ENCODE peak calls at places on chromosomes 2 and 18, in six cellular contexts. One of them, this sample, is unnamed. For H3K9me3, the result is how much of the 10 kb centered on the place peaks cover.

GRCh38 chr2:57881998-57882884 is 164.4 kb upstream of the VRK2 start:
- DNase-seq in CD8-positive, alpha-beta T cell: no peak
- DNase-seq in esophagus muscularis mucosa: no peak
- DNase-seq in uterus: no peak
- DNase-seq in effector memory CD4-positive, alpha-beta T cell: no peak
- DNase-seq in stomach: no peak
- DNase-seq in this sample: no peak

GRCh38 chr2:147082850-147083522 is 761.8 kb upstream of the ACVR2A start:
- DNase-seq in esophagus muscularis mucosa: no peak
- DNase-seq in CD8-positive, alpha-beta T cell: no peak
- DNase-seq in effector memory CD4-positive, alpha-beta T cell: peak
- DNase-seq in uterus: peak
- DNase-seq in stomach: peak
- DNase-seq in this sample: peak

GRCh38 chr2:219178377-219179175 is 501 bp downstream of the RETREG2 start:
- DNase-seq in esophagus muscularis mucosa: peak
- DNase-seq in stomach: peak
- DNase-seq in uterus: peak
- DNase-seq in effector memory CD4-positive, alpha-beta T cell: peak
- DNase-seq in CD8-positive, alpha-beta T cell: no peak
- DNase-seq in this sample: peak

GRCh38 chr2:186748354-186748753 is 54.5 kb downstream of the FAM171B start:
- DNase-seq in stomach: no peak
- DNase-seq in effector memory CD4-positive, alpha-beta T cell: no peak
- DNase-seq in esophagus muscularis mucosa: no peak
- DNase-seq in uterus: no peak
- DNase-seq in CD8-positive, alpha-beta T cell: no peak
- DNase-seq in this sample: no peak

GRCh38 chr2:85541753-85542457 is 2.9 kb downstream of the MAT2A start:
- DNase-seq in CD8-positive, alpha-beta T cell: no peak
- DNase-seq in esophagus muscularis mucosa: no peak
- DNase-seq in uterus: no peak
- DNase-seq in stomach: peak
- DNase-seq in effector memory CD4-positive, alpha-beta T cell: no peak
- DNase-seq in this sample: no peak

GRCh38 chr2:156087875-156088274 is 244.6 kb downstream of the NR4A2 start:
- DNase-seq in esophagus muscularis mucosa: no peak
- DNase-seq in effector memory CD4-positive, alpha-beta T cell: no peak
- DNase-seq in stomach: no peak
- DNase-seq in uterus: no peak
- DNase-seq in CD8-positive, alpha-beta T cell: no peak
- DNase-seq in this sample: no peak

GRCh38 chr2:77521931-77522470 is at the start of gene LRRTM4:
- DNase-seq in CD8-positive, alpha-beta T cell: no peak
- DNase-seq in stomach: no peak
- DNase-seq in effector memory CD4-positive, alpha-beta T cell: no peak
- DNase-seq in uterus: no peak
- DNase-seq in esophagus muscularis mucosa: no peak
- DNase-seq in this sample: no peak

GRCh38 chr2:234488913-234489451 is 7.9 kb downstream of the ARL4C start:
- DNase-seq in stomach: no peak
- DNase-seq in CD8-positive, alpha-beta T cell: peak
- DNase-seq in effector memory CD4-positive, alpha-beta T cell: peak
- DNase-seq in esophagus muscularis mucosa: no peak
- DNase-seq in uterus: no peak
- DNase-seq in this sample: peak

GRCh38 chr2:158995677-158996049 is 27.2 kb downstream of the TANC1 start:
- DNase-seq in esophagus muscularis mucosa: no peak
- DNase-seq in CD8-positive, alpha-beta T cell: no peak
- DNase-seq in stomach: no peak
- DNase-seq in effector memory CD4-positive, alpha-beta T cell: no peak
- DNase-seq in uterus: no peak
- DNase-seq in this sample: no peak

GRCh38 chr2:85744055-85744454 is 9.7 kb upstream of the ATOH8 start:
- DNase-seq in effector memory CD4-positive, alpha-beta T cell: no peak
- DNase-seq in stomach: no peak
- DNase-seq in uterus: no peak
- DNase-seq in CD8-positive, alpha-beta T cell: no peak
- DNase-seq in esophagus muscularis mucosa: no peak
- DNase-seq in this sample: no peak

GRCh38 chr2:88177556-88177955 is 7.4 kb downstream of the THNSL2 start:
- DNase-seq in stomach: no peak
- DNase-seq in CD8-positive, alpha-beta T cell: no peak
- DNase-seq in effector memory CD4-positive, alpha-beta T cell: no peak
- DNase-seq in esophagus muscularis mucosa: no peak
- DNase-seq in uterus: no peak
- DNase-seq in this sample: no peak

GRCh38 chr2:178448968-178449661 is 1.9 kb downstream of the PRKRA start:
- DNase-seq in uterus: no peak
- DNase-seq in stomach: no peak
- DNase-seq in effector memory CD4-positive, alpha-beta T cell: no peak
- DNase-seq in CD8-positive, alpha-beta T cell: no peak
- DNase-seq in esophagus muscularis mucosa: no peak
- DNase-seq in this sample: no peak

GRCh38 chr18:55237665-55238064 is 278.4 kb upstream of the CCDC68 start:
- DNase-seq in effector memory CD4-positive, alpha-beta T cell: no peak
- DNase-seq in CD8-positive, alpha-beta T cell: no peak
- DNase-seq in uterus: no peak
- DNase-seq in stomach: no peak
- DNase-seq in esophagus muscularis mucosa: no peak
- DNase-seq in this sample: no peak

GRCh38 chr2:100416939-100417744 is at the start of gene CHST10:
- DNase-seq in stomach: peak
- DNase-seq in uterus: peak
- DNase-seq in effector memory CD4-positive, alpha-beta T cell: peak
- DNase-seq in CD8-positive, alpha-beta T cell: peak
- DNase-seq in esophagus muscularis mucosa: peak
- DNase-seq in this sample: peak

GRCh38 chr18:32461704-32462272 is 8.9 kb downstream of the GAREM1 start:
- DNase-seq in esophagus muscularis mucosa: no peak
- DNase-seq in effector memory CD4-positive, alpha-beta T cell: no peak
- DNase-seq in CD8-positive, alpha-beta T cell: no peak
- DNase-seq in uterus: no peak
- DNase-seq in stomach: no peak
- DNase-seq in this sample: no peak

GRCh38 chr18:25299899-25300298 is 52.1 kb downstream of the ZNF521 start:
- DNase-seq in uterus: no peak
- DNase-seq in esophagus muscularis mucosa: no peak
- DNase-seq in stomach: no peak
- DNase-seq in CD8-positive, alpha-beta T cell: no peak
- DNase-seq in effector memory CD4-positive, alpha-beta T cell: no peak
- DNase-seq in this sample: no peak

GRCh38 chr18:25300492-25300891 is 51.5 kb downstream of the ZNF521 start:
- DNase-seq in CD8-positive, alpha-beta T cell: no peak
- DNase-seq in stomach: no peak
- DNase-seq in uterus: no peak
- DNase-seq in effector memory CD4-positive, alpha-beta T cell: no peak
- DNase-seq in esophagus muscularis mucosa: no peak
- DNase-seq in this sample: no peak

GRCh38 chr18:25295624-25296138 is 56.3 kb downstream of the ZNF521 start:
- DNase-seq in stomach: no peak
- DNase-seq in effector memory CD4-positive, alpha-beta T cell: no peak
- DNase-seq in uterus: no peak
- DNase-seq in CD8-positive, alpha-beta T cell: no peak
- DNase-seq in esophagus muscularis mucosa: no peak
- DNase-seq in this sample: no peak

GRCh38 chr18:25299426-25299825 is 52.5 kb downstream of the ZNF521 start:
- DNase-seq in CD8-positive, alpha-beta T cell: no peak
- DNase-seq in uterus: no peak
- DNase-seq in stomach: no peak
- DNase-seq in esophagus muscularis mucosa: no peak
- DNase-seq in effector memory CD4-positive, alpha-beta T cell: no peak
- DNase-seq in this sample: no peak

DNA sequence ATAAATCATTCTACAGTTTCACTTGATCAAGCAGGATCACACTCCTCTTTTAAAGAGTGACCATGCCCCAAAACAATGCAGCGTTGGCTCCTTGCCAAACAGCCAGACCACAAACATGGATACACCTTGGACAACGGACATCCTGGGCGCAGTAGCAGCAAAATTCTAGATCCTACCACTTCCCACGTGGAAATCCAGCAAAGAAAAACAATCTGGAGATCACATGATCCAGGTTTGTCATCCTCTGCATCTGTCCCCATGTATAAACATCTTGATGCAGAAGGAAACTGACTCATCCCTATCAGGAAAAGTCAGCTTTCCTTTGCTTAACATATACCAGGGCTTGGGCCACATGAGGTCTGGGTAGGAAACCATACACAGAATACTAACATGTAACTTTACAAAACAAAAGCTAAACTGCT is 53.1 kb downstream of the ZNF521 start:
- DNase-seq in stomach: no peak
- DNase-seq in CD8-positive, alpha-beta T cell: no peak
- DNase-seq in esophagus muscularis mucosa: no peak
- DNase-seq in uterus: peak
- DNase-seq in effector memory CD4-positive, alpha-beta T cell: no peak
- DNase-seq in this sample: no peak
- H3K9me3 ChIP-seq in stomach: under half
- H3K9me3 ChIP-seq in CD8-positive, alpha-beta T cell: under half
- H3K9me3 ChIP-seq in esophagus muscularis mucosa: under half
- H3K9me3 ChIP-seq in uterus: under half
- H3K9me3 ChIP-seq in effector memory CD4-positive, alpha-beta T cell: under half
- H3K9me3 ChIP-seq in this sample: under half

GRCh38 chr18:59674534-59674933 is 22.7 kb downstream of the CCBE1 start:
- DNase-seq in esophagus muscularis mucosa: no peak
- DNase-seq in CD8-positive, alpha-beta T cell: no peak
- DNase-seq in uterus: no peak
- DNase-seq in stomach: no peak
- DNase-seq in effector memory CD4-positive, alpha-beta T cell: no peak
- DNase-seq in this sample: no peak
- H3K9me3 ChIP-seq in esophagus muscularis mucosa: under half
- H3K9me3 ChIP-seq in CD8-positive, alpha-beta T cell: under half
- H3K9me3 ChIP-seq in uterus: under half
- H3K9me3 ChIP-seq in stomach: under half
- H3K9me3 ChIP-seq in effector memory CD4-positive, alpha-beta T cell: under half
- H3K9me3 ChIP-seq in this sample: under half

GRCh38 chr2:67180841-67181240 is 216.3 kb upstream of the ETAA1 start:
- DNase-seq in CD8-positive, alpha-beta T cell: no peak
- DNase-seq in effector memory CD4-positive, alpha-beta T cell: no peak
- DNase-seq in esophagus muscularis mucosa: no peak
- DNase-seq in stomach: no peak
- DNase-seq in uterus: no peak
- DNase-seq in this sample: no peak

GRCh38 chr2:67186871-67187270 is 210.3 kb upstream of the ETAA1 start:
- DNase-seq in stomach: no peak
- DNase-seq in uterus: no peak
- DNase-seq in CD8-positive, alpha-beta T cell: no peak
- DNase-seq in esophagus muscularis mucosa: no peak
- DNase-seq in effector memory CD4-positive, alpha-beta T cell: no peak
- DNase-seq in this sample: no peak

DNA sequence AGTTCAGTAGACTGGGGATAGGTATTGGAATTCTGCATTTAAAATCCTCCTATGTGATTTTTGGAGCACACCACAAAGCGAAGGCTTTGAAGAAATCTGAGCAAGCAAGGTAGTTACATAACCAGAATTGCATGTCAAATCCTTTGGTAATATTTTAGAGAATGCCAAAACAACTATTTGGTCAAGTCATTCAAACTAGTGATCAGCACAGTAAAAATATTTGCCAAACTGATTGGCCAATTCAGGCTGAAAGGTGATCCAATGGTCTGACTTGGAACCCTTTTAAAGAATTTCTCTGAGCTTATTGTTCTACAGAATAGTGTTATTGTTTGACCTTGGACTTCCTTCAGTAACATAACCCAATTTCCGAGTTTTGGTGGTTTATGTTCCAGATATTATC is 214.2 kb upstream of the ETAA1 start:
- DNase-seq in stomach: no peak
- DNase-seq in effector memory CD4-positive, alpha-beta T cell: no peak
- DNase-seq in esophagus muscularis mucosa: no peak
- DNase-seq in uterus: no peak
- DNase-seq in CD8-positive, alpha-beta T cell: no peak
- DNase-seq in this sample: no peak
- H3K9me3 ChIP-seq in stomach: under half
- H3K9me3 ChIP-seq in effector memory CD4-positive, alpha-beta T cell: under half
- H3K9me3 ChIP-seq in esophagus muscularis mucosa: under half
- H3K9me3 ChIP-seq in uterus: under half
- H3K9me3 ChIP-seq in CD8-positive, alpha-beta T cell: under half
- H3K9me3 ChIP-seq in this sample: under half

GRCh38 chr2:188391354-188391753 is 99.7 kb downstream of the GULP1 start:
- DNase-seq in stomach: no peak
- DNase-seq in esophagus muscularis mucosa: no peak
- DNase-seq in effector memory CD4-positive, alpha-beta T cell: no peak
- DNase-seq in uterus: no peak
- DNase-seq in CD8-positive, alpha-beta T cell: no peak
- DNase-seq in this sample: no peak
- H3K9me3 ChIP-seq in stomach: under half
- H3K9me3 ChIP-seq in esophagus muscularis mucosa: under half
- H3K9me3 ChIP-seq in effector memory CD4-positive, alpha-beta T cell: under half
- H3K9me3 ChIP-seq in uterus: under half
- H3K9me3 ChIP-seq in CD8-positive, alpha-beta T cell: under half
- H3K9me3 ChIP-seq in this sample: under half

DNA sequence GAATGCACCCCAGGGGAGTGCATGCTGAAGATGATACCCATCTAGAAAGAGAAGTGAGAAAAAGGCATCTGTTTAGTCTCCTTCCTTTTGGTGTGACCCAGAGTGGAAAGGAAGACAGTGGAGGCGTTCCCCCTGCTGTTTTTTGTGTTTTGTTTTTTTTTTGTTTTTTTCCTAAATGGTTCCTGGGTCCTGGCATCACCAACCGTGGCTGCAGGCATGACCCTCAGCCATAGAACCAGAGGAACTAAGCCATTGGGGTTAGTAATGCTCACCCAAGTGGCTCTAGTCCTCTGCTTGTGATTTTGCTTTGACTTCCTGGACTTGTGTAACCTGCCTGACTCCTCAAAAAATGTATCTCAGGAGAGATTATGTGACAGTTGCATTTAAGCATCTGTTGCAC is 451.3 kb downstream of the DCC start:
- DNase-seq in esophagus muscularis mucosa: no peak
- DNase-seq in CD8-positive, alpha-beta T cell: no peak
- DNase-seq in effector memory CD4-positive, alpha-beta T cell: no peak
- DNase-seq in uterus: no peak
- DNase-seq in stomach: no peak
- DNase-seq in this sample: no peak
- H3K9me3 ChIP-seq in esophagus muscularis mucosa: under half
- H3K9me3 ChIP-seq in CD8-positive, alpha-beta T cell: under half
- H3K9me3 ChIP-seq in effector memory CD4-positive, alpha-beta T cell: under half
- H3K9me3 ChIP-seq in uterus: under half
- H3K9me3 ChIP-seq in stomach: under half
- H3K9me3 ChIP-seq in this sample: under half

This sample was measured in T-helper 17 cell.